ENCODE peak calls at places on chromosomes 3 and 15, in nine cellular contexts. U, R, E, P, J, N, I, K and S are unnamed samples.

GRCh38 chr3:71011565-71012287 is 571.8 kb downstream of the FOXP1 start:
- DNase-seq in U (no peak), R (no peak), E (no peak), P (no peak), J (no peak), N (no peak), I (no peak), K (peak), S (peak)

GRCh38 chr3:45647148-45647619 is 42.0 kb upstream of the SACM1L start:
- DNase-seq in U (no peak), R (no peak), E (no peak), P (peak), J (peak), N (peak), I (peak), K (peak), S (peak)

GRCh38 chr3:25610167-25610566 is 54.5 kb downstream of the TOP2B start:
- DNase-seq in U (no peak), R (no peak), E (no peak), P (no peak), J (no peak), N (no peak), I (no peak), K (no peak), S (no peak)

GRCh38 chr15:68252925-68253534 is 23.5 kb upstream of the CLN6 start:
- DNase-seq in U (no peak), R (peak), E (peak), P (peak), J (peak), N (peak), I (peak), K (peak), S (peak)

GRCh38 chr3:16849240-16849639 is 35.5 kb upstream of the PLCL2 start:
- DNase-seq in U (no peak), R (peak), E (peak), P (peak), J (peak), N (peak), I (peak), K (no peak), S (no peak)

GRCh38 chr15:32730677-32731654 is 13.2 kb downstream of the GREM1 start:
- DNase-seq in U (no peak), R (peak), E (peak), P (peak), J (peak), N (peak), I (no peak), K (peak), S (peak)

GRCh38 chr3:49602877-49603411 is 48.7 kb downstream of the BSN start:
- DNase-seq in U (no peak), R (no peak), E (no peak), P (no peak), J (no peak), N (no peak), I (no peak), K (peak), S (peak)

GRCh38 chr3:133487204-133487603 is 86.3 kb upstream of the CDV3 start:
- DNase-seq in U (no peak), R (no peak), E (peak), P (peak), J (no peak), N (no peak), I (no peak), K (no peak), S (no peak)

GRCh38 chr3:187518616-187519015 is 150.4 kb downstream of the RTP4 start:
- DNase-seq in U (no peak), R (no peak), E (no peak), P (no peak), J (no peak), N (no peak), I (no peak), K (no peak), S (no peak)

GRCh38 chr3:162292409-162292808 is 795.8 kb downstream of the OTOL1 start:
- DNase-seq in U (no peak), R (no peak), E (no peak), P (no peak), J (peak), N (no peak), I (no peak), K (no peak), S (no peak)

GRCh38 chr15:22262613-22263020 is 182.3 kb downstream of the OR4M2 start:
- DNase-seq in U (no peak), R (no peak), E (peak), P (peak), J (no peak), N (no peak), I (no peak), K (no peak), S (peak)

GRCh38 chr3:76044601-76045600 is 259.6 kb upstream of the ZNF717 start:
- DNase-seq in U (no peak), R (peak), E (no peak), P (peak), J (peak), N (peak), I (no peak), K (no peak), S (peak)

GRCh38 chr15:39501366-39501765 is 79.5 kb upstream of the THBS1 start:
- DNase-seq in U (no peak), R (no peak), E (no peak), P (no peak), J (peak), N (no peak), I (peak), K (no peak), S (peak)

GRCh38 chr3:171334465-171334811 is 125.8 kb downstream of the TNIK start:
- DNase-seq in U (no peak), R (no peak), E (no peak), P (no peak), J (no peak), N (peak), I (peak), K (no peak), S (no peak)

GRCh38 chr15:66072616-66073361 is 180.8 kb downstream of the MEGF11 start:
- DNase-seq in U (no peak), R (no peak), E (no peak), P (no peak), J (peak), N (no peak), I (peak), K (no peak), S (peak)

GRCh38 chr15:40454904-40455391 is 14.2 kb downstream of the BAHD1 start:
- DNase-seq in U (no peak), R (no peak), E (no peak), P (no peak), J (peak), N (peak), I (peak), K (peak), S (peak)

GRCh38 chr15:67167131-67167530 is 87.3 kb downstream of the AAGAB start:
- DNase-seq in U (no peak), R (no peak), E (no peak), P (no peak), J (no peak), N (no peak), I (no peak), K (no peak), S (no peak)

DNA sequence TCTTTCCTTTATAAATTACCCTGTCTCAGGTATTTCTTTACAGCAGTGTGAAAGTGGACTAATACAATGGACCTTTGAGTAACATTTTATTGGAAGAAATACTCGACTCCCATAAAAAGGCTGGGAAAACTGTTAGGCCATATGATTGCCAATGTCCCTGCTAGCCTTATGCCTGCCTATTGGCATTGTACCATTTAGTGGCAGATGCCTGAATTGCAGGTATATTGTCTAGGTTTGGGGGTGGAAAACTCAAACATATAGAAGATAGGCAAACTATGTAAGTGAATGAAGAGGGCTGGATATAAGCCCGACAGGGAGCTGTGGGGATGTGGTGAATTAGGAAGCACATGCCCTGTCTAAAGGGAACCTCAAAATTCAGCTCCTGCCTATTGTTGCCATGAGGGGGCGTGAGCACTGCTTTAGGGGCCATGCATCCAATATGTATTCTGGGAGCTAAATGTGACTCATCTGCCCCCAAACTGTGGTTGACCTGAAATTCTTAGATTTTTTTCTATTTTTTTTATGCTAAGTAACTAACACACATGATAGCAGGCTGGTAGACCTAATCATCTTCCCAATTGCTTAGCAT is 65.2 kb upstream of the TRA2B start:
- DNase-seq in U (no peak), R (peak), E (no peak), P (peak), J (peak), N (peak), I (no peak), K (peak), S (peak)
- TF ChIP-seq CTCF in U (no peak), R (peak), E (peak), P (no peak), J (peak), N (peak), I (no peak), K (no peak), S (peak)

DNA sequence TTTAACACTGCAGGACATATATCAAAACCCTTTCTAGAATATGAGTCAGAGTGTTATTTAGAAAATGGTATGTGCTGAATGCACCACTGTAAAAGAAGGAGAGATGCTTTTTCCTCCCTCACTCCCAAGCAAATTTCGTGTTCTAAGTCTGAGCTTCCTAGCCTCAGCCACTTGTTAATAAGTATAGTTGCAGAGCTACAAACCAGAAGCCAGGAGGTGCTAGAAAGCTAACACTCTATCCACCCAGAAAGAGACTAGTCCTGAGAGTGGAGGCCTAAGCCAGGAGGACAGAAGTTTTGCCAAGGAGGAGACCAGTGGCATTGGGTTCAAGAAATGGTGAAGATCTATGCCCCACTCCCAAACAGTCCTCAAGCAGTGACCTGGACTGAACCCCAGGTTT is 40.5 kb upstream of the GYG1 start:
- DNase-seq in U (no peak), R (peak), E (no peak), P (no peak), J (no peak), N (peak), I (no peak), K (no peak), S (peak)
- TF ChIP-seq CTCF in U (no peak), R (peak), E (peak), P (no peak), J (peak), N (peak), I (peak), K (no peak), S (no peak)

GRCh38 chr3:87268646-87269211 is 7.7 kb downstream of the POU1F1 start:
- DNase-seq in U (no peak), R (no peak), E (no peak), P (no peak), J (peak), N (peak), I (no peak), K (no peak), S (peak)
- TF ChIP-seq CTCF in U (no peak), R (no peak), E (no peak), P (no peak), J (no peak), N (no peak), I (no peak), K (no peak), S (no peak)

GRCh38 chr3:115680802-115681345 is 57.6 kb downstream of the GAP43 start:
- DNase-seq in U (no peak), R (no peak), E (no peak), P (no peak), J (peak), N (no peak), I (no peak), K (no peak), S (no peak)
- TF ChIP-seq CTCF in U (no peak), R (no peak), E (no peak), P (no peak), J (no peak), N (no peak), I (no peak), K (no peak), S (no peak)